ENCODE peak calls at places on chromosomes 5 and 9, in four cellular contexts. L is upper lobe of right lung, O is fibroblast of lung, G is spleen. Q is an unnamed sample.

GRCh38 chr9:9998491-9999287 is 614.1 kb downstream of the PTPRD start:
- DNase-seq in L (no peak), O (peak), G (no peak), Q (peak)

GRCh38 chr9:95481000-95481399 is 35.8 kb downstream of the PTCH1 start:
- DNase-seq in L (no peak), O (no peak), G (no peak), Q (no peak)

GRCh38 chr5:7073666-7074065 is 322.3 kb upstream of the ADCY2 start:
- DNase-seq in L (no peak), O (no peak), G (no peak), Q (no peak)

GRCh38 chr5:159444441-159445082 is 114.3 kb upstream of the IL12B start:
- DNase-seq in L (no peak), O (peak), G (no peak), Q (peak)

GRCh38 chr5:142770650-142771609 is 753 bp downstream of the ARHGAP26 start:
- DNase-seq in L (peak), O (peak), G (peak), Q (peak)

GRCh38 chr5:11791777-11792176 is 112.5 kb downstream of the CTNND2 start:
- DNase-seq in L (no peak), O (no peak), G (no peak), Q (no peak)

GRCh38 chr5:163005949-163006348 is 431.4 kb upstream of the CCNG1 start:
- DNase-seq in L (no peak), O (no peak), G (no peak), Q (no peak)

GRCh38 chr9:70491798-70492736 is 77.6 kb upstream of the KLF9 start:
- DNase-seq in L (no peak), O (no peak), G (no peak), Q (no peak)

GRCh38 chr9:85045271-85045670 is 375.7 kb downstream of the NTRK2 start:
- DNase-seq in L (no peak), O (no peak), G (no peak), Q (no peak)

GRCh38 chr9:19192213-19193028 is 38.1 kb upstream of the DENND4C start:
- DNase-seq in L (no peak), O (no peak), G (no peak), Q (no peak)

GRCh38 chr9:100459963-100460362 is 13.0 kb upstream of the TMEFF1 start:
- DNase-seq in L (no peak), O (no peak), G (no peak), Q (no peak)

GRCh38 chr9:682633-683508 is 158.6 kb upstream of the DMRT1 start:
- DNase-seq in L (no peak), O (peak), G (no peak), Q (peak)

GRCh38 chr9:107358867-107359440 is 75.9 kb downstream of the RAD23B start:
- DNase-seq in L (no peak), O (no peak), G (peak), Q (no peak)

GRCh38 chr5:158431369-158432029 is 572.6 kb upstream of the CLINT1 start:
- DNase-seq in L (no peak), O (peak), G (no peak), Q (peak)

GRCh38 chr5:84372066-84372700 is 12.5 kb downstream of the EDIL3 start:
- DNase-seq in L (no peak), O (peak), G (no peak), Q (no peak)

GRCh38 chr9:16519001-16519400 is 351.5 kb downstream of the BNC2 start:
- DNase-seq in L (no peak), O (no peak), G (no peak), Q (no peak)

GRCh38 chr5:175892401-175892800 is 21.0 kb downstream of the CPLX2 start:
- DNase-seq in L (no peak), O (no peak), G (no peak), Q (no peak)

GRCh38 chr9:14437336-14438231 is 123.6 kb upstream of the NFIB start:
- DNase-seq in L (no peak), O (no peak), G (no peak), Q (no peak)

GRCh38 chr9:70229579-70229978 is 29.2 kb upstream of the SMC5 start:
- DNase-seq in L (no peak), O (peak), G (no peak), Q (peak)

GRCh38 chr9:89497181-89497963 is 541 bp downstream of the SEMA4D start:
- DNase-seq in L (no peak), O (no peak), G (peak), Q (no peak)

GRCh38 chr5:63262191-63262981 is 683.8 kb downstream of the LRRC70 start:
- DNase-seq in L (no peak), O (peak), G (no peak), Q (peak)

GRCh38 chr5:169576181-169576598 is 7.4 kb upstream of the SPDL1 start:
- DNase-seq in L (no peak), O (peak), G (no peak), Q (peak)

GRCh38 chr5:20500501-20500900 is 512.5 kb upstream of the CDH18 start:
- DNase-seq in L (no peak), O (no peak), G (no peak), Q (no peak)

GRCh38 chr9:136219276-136219675 is 14.3 kb upstream of the LHX3 start:
- DNase-seq in L (no peak), O (peak), G (no peak), Q (no peak)

GRCh38 chr5:77145666-77146065 is 58.6 kb upstream of the ZBED3 start:
- DNase-seq in L (no peak), O (peak), G (no peak), Q (peak)

GRCh38 chr5:53994148-53994547 is 316.2 kb downstream of the ARL15 start:
- DNase-seq in L (no peak), O (peak), G (no peak), Q (peak)

DNA sequence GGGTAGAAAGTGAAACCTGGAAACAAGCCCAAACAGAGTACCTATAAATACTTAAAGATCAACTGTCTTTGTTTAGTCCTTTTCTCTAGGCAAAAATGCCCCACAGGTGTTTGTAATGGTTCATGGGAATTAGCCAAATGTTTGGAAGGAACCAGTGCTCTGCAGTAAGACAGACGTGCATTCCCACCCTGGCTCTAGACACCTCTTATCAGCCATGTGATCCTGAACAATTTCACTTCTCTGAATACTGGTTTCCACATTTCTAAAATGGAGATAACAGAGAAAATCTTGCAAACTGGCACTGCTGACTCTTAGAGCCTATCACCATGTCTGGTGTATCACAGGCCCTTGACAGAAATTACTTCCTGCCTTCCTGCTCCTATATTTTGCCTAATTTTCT is 30.0 kb downstream of the GLIS3 start:
- DNase-seq in L (no peak), O (no peak), G (no peak), Q (no peak)
- H3K27ac ChIP-seq in L (no peak), O (no peak), G (no peak), Q (no peak)

GRCh38 chr9:4143951-4144717 is 155.7 kb downstream of the GLIS3 start:
- DNase-seq in L (no peak), O (peak), G (no peak), Q (peak)
- H3K27ac ChIP-seq in L (no peak), O (peak), G (no peak), Q (peak)

DNA sequence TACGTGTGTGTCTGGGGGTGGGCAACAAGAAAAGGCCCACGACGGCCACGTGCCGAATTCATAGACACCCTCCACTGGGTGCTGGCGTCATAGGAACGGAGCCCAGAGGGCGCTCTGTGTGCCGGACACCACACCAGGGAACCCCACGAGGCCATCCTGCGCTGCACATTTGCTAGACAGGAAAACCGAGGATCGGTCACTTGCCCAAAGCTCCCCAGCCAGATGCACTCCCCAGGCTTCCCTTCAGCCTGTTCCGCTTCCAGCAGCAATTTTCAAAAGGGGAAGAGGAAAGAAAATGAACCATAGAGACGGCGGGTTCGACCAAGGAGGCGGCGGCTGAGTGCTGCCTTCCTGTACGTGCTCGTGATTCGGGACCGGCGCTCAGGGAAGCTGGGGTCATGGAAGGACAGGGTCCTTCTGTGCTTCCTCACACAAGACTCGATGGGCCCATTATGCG is 124.5 kb upstream of the SARDH start:
- DNase-seq in L (no peak), O (no peak), G (peak), Q (no peak)
- H3K27ac ChIP-seq in L (peak), O (no peak), G (peak), Q (no peak)

DNA sequence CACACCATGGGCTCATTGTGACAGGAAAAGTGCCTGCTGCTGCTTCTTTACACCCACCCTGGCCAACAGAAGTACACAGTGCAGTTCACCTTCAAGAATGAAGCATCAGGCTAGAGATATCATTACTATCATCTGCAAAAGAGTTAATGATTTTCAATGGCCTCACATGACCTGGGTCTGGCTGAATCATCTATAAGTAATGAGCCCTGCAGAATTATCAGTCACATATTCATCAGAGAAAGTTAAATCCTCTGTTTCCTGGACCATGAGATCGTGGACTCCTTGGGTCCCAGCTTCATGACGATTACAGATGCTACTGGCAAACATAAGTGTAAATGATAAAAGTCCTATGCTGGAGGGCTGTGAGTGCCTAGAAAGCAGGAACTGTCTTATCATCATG is 8.3 kb downstream of the BAG1 start:
- DNase-seq in L (no peak), O (no peak), G (no peak), Q (no peak)
- H3K27ac ChIP-seq in L (no peak), O (no peak), G (no peak), Q (no peak)

DNA sequence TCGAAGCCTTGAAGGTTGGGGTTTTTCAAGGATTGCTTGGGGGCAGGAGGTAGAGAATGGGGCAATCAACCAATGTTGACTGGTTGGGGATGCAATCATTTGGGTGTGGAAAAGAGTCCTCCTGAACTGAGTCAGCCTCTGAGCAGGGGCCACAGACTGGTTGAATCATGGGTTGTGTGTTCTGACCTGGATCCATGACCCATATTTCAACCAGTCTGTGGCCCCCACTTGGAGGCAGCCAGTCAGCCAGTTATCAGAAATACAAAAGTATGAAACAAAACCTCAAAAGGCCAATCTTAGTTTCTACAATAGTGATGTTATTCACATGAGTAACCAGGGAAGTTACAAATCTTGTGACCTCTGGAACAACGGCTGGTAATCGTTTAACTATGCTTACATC is 81.4 kb upstream of the RANBP6 start:
- DNase-seq in L (no peak), O (peak), G (no peak), Q (peak)
- H3K27ac ChIP-seq in L (no peak), O (no peak), G (no peak), Q (peak)

GRCh38 chr5:180126716-180127681 is 55.4 kb upstream of the RNF130 start:
- DNase-seq in L (peak), O (no peak), G (peak), Q (peak)
- H3K27ac ChIP-seq in L (no peak), O (no peak), G (no peak), Q (no peak)

Q was measured in GM23248.